ENCODE peak calls at places on chromosomes 3 and 15, in nine cellular contexts. F, P, A, V, T, K, Q, H and I are unnamed samples.

GRCh38 chr15:70569139-70569717 is 194.1 kb downstream of the UACA start:
- DNase-seq in K (no peak), T (peak), A (peak), F (peak), V (peak), P (no peak), H (no peak), Q (no peak), I (no peak)

GRCh38 chr3:101823525-101823924 is 25.8 kb upstream of the NFKBIZ start:
- DNase-seq in T (no peak), P (no peak), H (no peak), A (no peak), Q (no peak), F (no peak), K (no peak), V (no peak), I (no peak)

GRCh38 chr15:58931985-58932384 is 1.5 kb downstream of the SLTM start:
- DNase-seq in A (no peak), V (peak), K (no peak), F (no peak), T (no peak), Q (peak), H (no peak), P (no peak), I (peak)

GRCh38 chr3:197041875-197042488 is 12.4 kb upstream of the MELTF start:
- DNase-seq in F (no peak), Q (no peak), K (no peak), H (no peak), T (no peak), V (no peak), P (no peak), A (no peak), I (no peak)

GRCh38 chr3:191030491-191030890 is 168.0 kb upstream of the GMNC start:
- DNase-seq in K (no peak), F (no peak), Q (no peak), T (no peak), A (no peak), H (no peak), P (no peak), V (no peak), I (no peak)

GRCh38 chr3:94249491-94250079 is 186.7 kb downstream of the NSUN3 start:
- DNase-seq in T (peak), K (peak), P (peak), H (peak), V (peak), Q (peak), A (no peak), F (peak), I (peak)

GRCh38 chr15:34436956-34437442 is 609 bp downstream of the GOLGA8A start:
- DNase-seq in H (peak), T (no peak), Q (no peak), F (no peak), V (peak), P (peak), A (no peak), K (peak), I (peak)

GRCh38 chr3:25033407-25034029 is 394.5 kb upstream of the RARB start:
- DNase-seq in A (no peak), Q (peak), V (peak), H (peak), K (peak), P (peak), T (no peak), F (peak), I (peak)

GRCh38 chr15:25501828-25502446 is 63.1 kb upstream of the UBE3A start:
- DNase-seq in Q (peak), K (no peak), F (no peak), V (no peak), T (no peak), P (no peak), A (no peak), H (no peak), I (no peak)

GRCh38 chr3:38271552-38271951 is 5.9 kb downstream of the SLC22A13 start:
- DNase-seq in H (no peak), T (no peak), F (no peak), P (no peak), V (no peak), K (no peak), Q (no peak), A (no peak), I (no peak)

GRCh38 chr3:45964139-45964538 is 20.9 kb downstream of the CXCR6 start:
- DNase-seq in V (no peak), P (no peak), K (peak), A (no peak), H (no peak), T (no peak), Q (no peak), F (no peak), I (no peak)

GRCh38 chr3:38029400-38030125 is at the start of gene PLCD1:
- DNase-seq in P (no peak), H (peak), A (no peak), F (no peak), V (peak), T (peak), K (no peak), Q (peak), I (peak)

GRCh38 chr3:3707858-3708768 is 91.1 kb upstream of the LRRN1 start:
- DNase-seq in K (no peak), P (no peak), F (no peak), T (no peak), A (no peak), H (no peak), Q (no peak), V (no peak), I (no peak)

GRCh38 chr3:100335137-100335833 is 728 bp downstream of the NIT2 start:
- DNase-seq in T (no peak), A (no peak), H (peak), V (no peak), F (no peak), Q (peak), P (no peak), K (peak), I (peak)

GRCh38 chr3:156816091-156816793 is 9.9 kb upstream of the LEKR1 start:
- DNase-seq in P (no peak), H (no peak), V (peak), K (peak), F (no peak), T (no peak), A (no peak), Q (no peak), I (peak)

GRCh38 chr3:162704238-162704637 is 1207.6 kb downstream of the OTOL1 start:
- DNase-seq in Q (no peak), H (no peak), T (no peak), A (no peak), F (no peak), V (no peak), P (no peak), K (no peak), I (no peak)

GRCh38 chr3:62990704-62991413 is 115.6 kb upstream of the CADPS start:
- DNase-seq in A (no peak), Q (no peak), F (no peak), P (no peak), K (no peak), T (no peak), H (no peak), V (no peak), I (no peak)

GRCh38 chr3:150766742-150767141 is 3.8 kb upstream of the SIAH2 start:
- DNase-seq in H (no peak), K (no peak), A (no peak), T (no peak), V (no peak), Q (no peak), F (no peak), P (no peak), I (no peak)

GRCh38 chr3:187994221-187995085 is 159.5 kb upstream of the LPP start:
- DNase-seq in V (no peak), F (no peak), P (no peak), T (no peak), K (no peak), H (no peak), Q (no peak), A (no peak), I (no peak)

GRCh38 chr3:20125912-20126311 is 60.1 kb downstream of the SGO1 start:
- DNase-seq in P (no peak), Q (no peak), T (no peak), V (no peak), A (no peak), K (peak), H (no peak), F (no peak), I (peak)

GRCh38 chr15:67017318-67017717 is 48.1 kb upstream of the SMAD3 start:
- DNase-seq in K (no peak), Q (no peak), P (no peak), A (no peak), H (no peak), V (no peak), F (no peak), T (no peak), I (no peak)

GRCh38 chr3:142481196-142481595 is 33.4 kb upstream of the XRN1 start:
- DNase-seq in A (no peak), V (no peak), P (no peak), K (no peak), F (no peak), Q (no peak), T (no peak), H (no peak), I (no peak)

GRCh38 chr15:53359038-53359437 is 400.4 kb downstream of the WDR72 start:
- DNase-seq in Q (no peak), P (no peak), T (no peak), A (no peak), K (no peak), F (no peak), H (no peak), V (no peak), I (no peak)

GRCh38 chr3:134052370-134052769 is 22.6 kb upstream of the SLCO2A1 start:
- DNase-seq in K (no peak), A (no peak), Q (peak), F (no peak), T (no peak), H (no peak), P (no peak), V (no peak), I (no peak)

GRCh38 chr3:176590722-176591121 is 606.6 kb downstream of the TBL1XR1 start:
- DNase-seq in Q (no peak), F (no peak), V (no peak), H (no peak), K (no peak), T (no peak), P (no peak), A (no peak), I (no peak)

GRCh38 chr3:67176396-67176795 is 178.3 kb downstream of the KBTBD8 start:
- DNase-seq in Q (no peak), T (no peak), A (no peak), F (no peak), V (no peak), H (no peak), P (no peak), K (no peak), I (no peak)

GRCh38 chr3:175270199-175270837 is 411.2 kb downstream of the NAALADL2 start:
- DNase-seq in T (no peak), H (no peak), A (no peak), V (no peak), F (no peak), Q (no peak), K (no peak), P (no peak), I (no peak)

GRCh38 chr15:23073890-23074631 is 34.7 kb upstream of the TUBGCP5 start:
- DNase-seq in V (no peak), A (no peak), H (no peak), Q (peak), K (no peak), P (no peak), T (peak), F (no peak), I (peak)

GRCh38 chr3:21979706-21980105 is 228.7 kb upstream of the ZNF385D start:
- DNase-seq in A (no peak), P (no peak), F (no peak), T (no peak), K (no peak), H (no peak), V (no peak), Q (no peak), I (no peak)

GRCh38 chr15:38696120-38696727 is 131.6 kb upstream of the RASGRP1 start:
- DNase-seq in Q (peak), A (no peak), F (no peak), P (no peak), V (peak), H (no peak), K (no peak), T (no peak), I (peak)

GRCh38 chr3:34012102-34012461 is 213.7 kb downstream of the PDCD6IP start:
- DNase-seq in H (peak), T (no peak), K (no peak), A (no peak), P (no peak), Q (peak), F (peak), V (no peak), I (no peak)

GRCh38 chr3:175192536-175192935 is 333.4 kb downstream of the NAALADL2 start:
- DNase-seq in P (no peak), F (no peak), T (no peak), K (no peak), H (no peak), V (no peak), Q (no peak), A (no peak), I (no peak)

GRCh38 chr15:85618956-85619491 is 175.7 kb downstream of the KLHL25 start:
- DNase-seq in V (peak), F (no peak), H (no peak), A (no peak), K (no peak), Q (peak), P (no peak), T (peak), I (peak)

GRCh38 chr3:117252208-117252607 is 542.6 kb downstream of the TUSC7 start:
- DNase-seq in H (no peak), F (peak), T (no peak), K (no peak), A (no peak), P (no peak), Q (no peak), V (no peak), I (no peak)

GRCh38 chr3:39126532-39127071 is 19.1 kb downstream of the TTC21A start:
- DNase-seq in F (no peak), V (no peak), Q (peak), A (no peak), P (no peak), K (no peak), H (peak), T (peak), I (peak)

GRCh38 chr3:9399746-9400145 is 2.3 kb downstream of the SETD5 start:
- DNase-seq in H (peak), P (peak), Q (peak), K (no peak), F (no peak), V (peak), A (no peak), T (peak), I (peak)

GRCh38 chr3:9397331-9397910 is at the start of gene SETD5:
- DNase-seq in F (no peak), T (peak), P (peak), A (peak), K (peak), V (peak), H (peak), Q (peak), I (peak)

GRCh38 chr3:9400626-9401025 is 3.2 kb downstream of the SETD5 start:
- DNase-seq in P (no peak), K (no peak), V (no peak), A (no peak), T (no peak), F (no peak), H (no peak), Q (no peak), I (no peak)

GRCh38 chr3:9397911-9398714 is 698 bp downstream of the SETD5 start:
- DNase-seq in K (no peak), H (no peak), T (peak), A (no peak), V (peak), Q (peak), F (no peak), P (no peak), I (peak)

GRCh38 chr3:9398715-9399708 is 1.6 kb downstream of the SETD5 start:
- DNase-seq in A (no peak), V (no peak), F (no peak), Q (peak), H (no peak), K (no peak), T (no peak), P (no peak), I (no peak)
- TF ChIP-seq POLR2AphosphoS5 in A (no peak), V (no peak), F (no peak), Q (no peak), H (no peak), K (peak), T (no peak), P (peak), I (no peak)

GRCh38 chr3:107772016-107772415 is 249.3 kb downstream of the BBX start:
- DNase-seq in F (no peak), K (no peak), P (no peak), A (no peak), V (no peak), T (no peak), H (no peak), Q (no peak), I (no peak)
- TF ChIP-seq POLR2AphosphoS5 in F (no peak), K (no peak), P (no peak), A (no peak), V (no peak), T (no peak), H (no peak), Q (no peak), I (no peak)

DNA sequence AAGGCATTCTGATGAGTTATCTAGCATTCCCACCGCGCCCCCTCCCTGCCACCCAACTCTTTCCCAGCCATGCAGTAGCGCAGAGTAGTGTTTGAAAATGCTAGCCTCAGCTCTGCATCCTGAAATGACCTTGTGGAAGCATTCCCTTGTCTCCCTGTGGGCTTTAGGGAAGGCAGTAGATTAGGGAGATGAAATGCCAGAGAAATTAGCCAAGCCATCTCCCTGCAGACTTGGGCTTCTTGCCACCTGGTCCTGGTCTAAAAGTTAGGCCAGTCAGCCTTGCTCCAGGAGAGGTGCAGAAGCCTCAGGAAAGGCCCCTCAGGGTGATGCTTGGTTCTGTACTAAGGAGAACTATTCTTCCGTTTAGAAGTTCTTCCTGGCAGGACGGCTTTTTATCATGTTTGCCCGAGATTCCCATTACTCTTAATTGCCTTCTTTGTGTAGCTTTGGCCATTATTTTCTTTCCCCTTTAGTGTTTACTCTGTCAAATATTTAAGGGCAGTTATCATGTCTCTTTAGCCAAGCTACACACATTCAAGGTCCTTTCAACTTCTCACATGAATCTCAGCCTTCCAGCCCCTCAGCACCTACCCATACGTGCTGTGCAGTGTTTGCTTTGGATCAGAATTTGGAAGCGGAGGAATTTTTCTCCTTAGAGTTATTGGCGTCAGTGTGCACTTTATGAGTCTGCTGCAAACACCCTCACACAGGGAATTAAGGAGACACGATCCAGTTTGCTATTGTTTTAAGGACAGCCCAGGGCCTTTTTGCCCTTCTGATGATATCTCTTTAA is 231.4 kb downstream of the CACNA2D3 start:
- DNase-seq in H (no peak), P (no peak), K (no peak), Q (no peak), T (no peak), V (no peak), A (no peak), F (no peak), I (no peak)
- TF ChIP-seq POLR2AphosphoS5 in H (no peak), P (no peak), K (no peak), Q (no peak), T (no peak), V (no peak), A (no peak), F (no peak), I (no peak)

GRCh38 chr3:79724206-79724605 is 43.6 kb downstream of the ROBO1 start:
- DNase-seq in F (no peak), K (no peak), A (no peak), V (no peak), H (no peak), T (no peak), P (no peak), Q (no peak), I (no peak)

GRCh38 chr3:79726795-79727194 is 41.0 kb downstream of the ROBO1 start:
- DNase-seq in K (no peak), V (no peak), H (no peak), T (no peak), F (no peak), Q (no peak), P (no peak), A (no peak), I (no peak)

GRCh38 chr3:79729096-79729495 is 38.7 kb downstream of the ROBO1 start:
- DNase-seq in F (no peak), A (no peak), V (no peak), K (no peak), T (no peak), P (no peak), H (no peak), Q (no peak), I (no peak)
- TF ChIP-seq POLR2AphosphoS5 in F (no peak), A (no peak), V (no peak), K (no peak), T (no peak), P (no peak), H (no peak), Q (no peak), I (no peak)

GRCh38 chr15:75109021-75109690 is 85.8 kb downstream of the PPCDC start:
- DNase-seq in K (no peak), A (no peak), F (no peak), P (no peak), H (no peak), Q (peak), V (no peak), T (no peak), I (no peak)

GRCh38 chr15:75107509-75107904 is 84.1 kb downstream of the PPCDC start:
- DNase-seq in T (no peak), A (no peak), P (no peak), Q (no peak), H (no peak), F (no peak), K (no peak), V (no peak), I (no peak)

GRCh38 chr15:75107905-75108838 is 84.8 kb downstream of the PPCDC start:
- DNase-seq in F (no peak), T (no peak), A (no peak), Q (peak), H (no peak), P (no peak), V (peak), K (no peak), I (peak)

GRCh38 chr15:75100679-75101078 is 77.3 kb downstream of the PPCDC start:
- DNase-seq in V (no peak), P (no peak), H (no peak), Q (no peak), A (no peak), K (no peak), T (no peak), F (no peak), I (no peak)

GRCh38 chr15:75104804-75105557 is 81.6 kb downstream of the PPCDC start:
- DNase-seq in H (no peak), K (no peak), Q (peak), A (no peak), T (peak), P (no peak), V (no peak), F (peak), I (peak)
- TF ChIP-seq POLR2AphosphoS5 in H (no peak), K (no peak), Q (peak), A (no peak), T (peak), P (no peak), V (no peak), F (no peak), I (peak)

GRCh38 chr3:18888370-18888769 is 259.9 kb upstream of the KCNH8 start:
- DNase-seq in F (no peak), T (no peak), A (no peak), K (no peak), Q (no peak), H (no peak), V (no peak), P (no peak), I (no peak)
- TF ChIP-seq POLR2AphosphoS5 in F (no peak), T (no peak), A (no peak), K (no peak), Q (no peak), H (no peak), V (no peak), P (no peak), I (no peak)